ENCODE peak calls at places on chromosomes 2 and 18, in four cellular contexts. B is aorta, T is GM12878, X is HepG2. I is an unnamed sample.

GRCh38 chr2:195861821-195862220 is 204.8 kb downstream of the SLC39A10 start:
- DNase-seq in B (no peak), T (no peak), X (no peak), I (no peak)

GRCh38 chr18:11034816-11035215 is 114.6 kb downstream of the PIEZO2 start:
- DNase-seq in B (no peak), T (no peak), X (peak; percentile 27), I (no peak)

GRCh38 chr2:54671875-54672586 is 51.4 kb upstream of the EML6 start:
- DNase-seq in B (no peak), T (no peak), X (peak; percentile 70), I (no peak)

GRCh38 chr18:7572837-7573236 is 5.7 kb downstream of the PTPRM start:
- DNase-seq in B (no peak), T (peak; percentile 23), X (no peak), I (no peak)

GRCh38 chr2:146890491-146890890 is 954.3 kb upstream of the ACVR2A start:
- DNase-seq in B (no peak), T (no peak), X (no peak), I (no peak)

GRCh38 chr2:72973566-72974435 is 56.5 kb downstream of the EMX1 start:
- DNase-seq in B (peak; percentile 13), T (no peak), X (peak; percentile 58), I (peak; percentile 55)

GRCh38 chr18:43682196-43682595 is 404.9 kb upstream of the SYT4 start:
- DNase-seq in B (no peak), T (no peak), X (no peak), I (no peak)

GRCh38 chr2:33262097-33262496 is 214.4 kb upstream of the RASGRP3 start:
- DNase-seq in B (no peak), T (no peak), X (no peak), I (no peak)

GRCh38 chr2:85066874-85067351 is 66.3 kb upstream of the TCF7L1 start:
- DNase-seq in B (peak; percentile 84), T (no peak), X (peak; percentile 77), I (peak; percentile 51)

GRCh38 chr2:6452702-6453481 is 412.8 kb downstream of the CMPK2 start:
- DNase-seq in B (no peak), T (no peak), X (no peak), I (peak; percentile 15)

GRCh38 chr2:29700560-29700959 is 220.8 kb downstream of the ALK start:
- DNase-seq in B (no peak), T (no peak), X (no peak), I (no peak)

GRCh38 chr2:73776869-73777519 is 2.9 kb downstream of the DUSP11 start:
- DNase-seq in B (no peak), T (no peak), X (no peak), I (no peak)

GRCh38 chr18:35526476-35527120 is 28.8 kb upstream of the INO80C start:
- DNase-seq in B (no peak), T (no peak), X (no peak), I (no peak)

GRCh38 chr2:172207916-172208315 is 105.2 kb upstream of the DLX2 start:
- DNase-seq in B (no peak), T (no peak), X (no peak), I (peak; percentile 81)

GRCh38 chr18:49911414-49911813 is 98.1 kb upstream of the ACAA2 start:
- DNase-seq in B (no peak), T (no peak), X (peak; percentile 69), I (no peak)

GRCh38 chr2:70133521-70134348 is 46.5 kb downstream of the PCBP1 start:
- DNase-seq in B (no peak), T (no peak), X (no peak), I (no peak)

GRCh38 chr2:238636269-238637073 is 209.7 kb downstream of the ASB1 start:
- DNase-seq in B (no peak), T (no peak), X (no peak), I (no peak)

GRCh38 chr2:64426191-64426952 is 27.6 kb upstream of the LGALSL start:
- DNase-seq in B (no peak), T (no peak), X (no peak), I (peak; percentile 36)

GRCh38 chr2:219207884-219208740 is 1.5 kb downstream of the ZFAND2B start:
- DNase-seq in B (no peak), T (no peak), X (peak; percentile 90), I (no peak)
- H3K4me3 ChIP-seq in B (no peak overlapping the region), T (no peak overlapping the region), X (peak overlapping the region; percentile 65), I (no peak overlapping the region)

DNA sequence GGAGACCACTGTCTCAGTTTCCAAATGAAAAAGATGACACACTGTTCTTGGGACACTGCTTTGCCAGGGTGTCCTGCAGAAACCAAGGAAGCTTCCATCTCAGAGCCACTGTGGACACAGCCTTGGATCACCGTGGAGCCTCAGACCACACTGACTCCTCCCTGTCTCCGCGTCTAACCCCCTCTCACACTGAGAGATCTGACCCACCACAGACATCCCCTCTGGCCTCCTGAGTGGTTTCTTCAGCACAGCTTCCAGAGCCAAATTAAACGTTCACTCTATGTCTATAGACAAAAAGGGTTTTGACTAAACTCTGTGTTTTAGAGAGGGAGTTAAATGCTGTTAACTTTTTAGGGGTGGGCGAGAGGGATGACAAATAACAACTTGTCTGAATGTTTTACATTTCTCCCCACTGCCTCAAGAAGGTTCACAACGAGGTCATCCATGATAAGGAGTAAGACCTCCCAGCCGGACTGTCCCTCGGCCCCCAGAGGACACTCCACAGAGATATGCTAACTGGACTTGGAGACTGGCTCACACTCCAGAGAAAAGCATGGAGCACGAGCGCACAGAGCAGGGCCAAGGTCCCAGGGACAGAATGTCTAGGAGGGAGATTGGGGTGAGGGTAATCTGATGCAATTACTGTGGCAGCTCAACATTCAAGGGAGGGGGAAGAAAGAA is 113.4 kb upstream of the PKDCC start:
- DNase-seq in B (no peak), T (no peak), X (no peak), I (no peak)
- H3K4me1 ChIP-seq in B (peaks cover 3% of the 10 kb centered on the region), T (peaks cover 5% of the 10 kb centered on the region), X (no peaks in the 10 kb centered on the region), I (no peaks in the 10 kb centered on the region)

GRCh38 chr2:108031471-108031941 is 45.2 kb downstream of the SLC5A7 start:
- DNase-seq in B (no peak), T (no peak), X (no peak), I (no peak)
- H3K9me3 ChIP-seq in B (no peaks in the 10 kb centered on the region), T (no peaks in the 10 kb centered on the region), X (no peaks in the 10 kb centered on the region), I (no peaks in the 10 kb centered on the region)

GRCh38 chr2:233453111-233453915 is 99.0 kb downstream of the DGKD start:
- DNase-seq in B (no peak), T (no peak), X (no peak), I (no peak)
- H3K4me3 ChIP-seq in B (no peak overlapping the region), T (no peak overlapping the region), X (no peak overlapping the region), I (no peak overlapping the region)

GRCh38 chr18:55503167-55503820 is 84.7 kb downstream of the TCF4 start:
- DNase-seq in B (no peak), T (no peak), X (no peak), I (no peak)
- H3K4me1 ChIP-seq in B (no peaks in the 10 kb centered on the region), T (no peaks in the 10 kb centered on the region), X (no peaks in the 10 kb centered on the region), I (no peaks in the 10 kb centered on the region)

GRCh38 chr2:127376265-127376664 is 11.5 kb downstream of the MAP3K2 start:
- DNase-seq in B (no peak), T (no peak), X (peak; percentile 38), I (no peak)
- H3K9me3 ChIP-seq in B (no peaks in the 10 kb centered on the region), T (peaks cover 6% of the 10 kb centered on the region), X (peaks cover 45% of the 10 kb centered on the region), I (no peaks in the 10 kb centered on the region)

GRCh38 chr2:20540587-20541304 is 93.9 kb downstream of the RHOB start:
- DNase-seq in B (no peak), T (no peak), X (no peak), I (no peak)
- H3K4me3 ChIP-seq in B (no peak overlapping the region), T (no peak overlapping the region), X (no peak overlapping the region), I (no peak overlapping the region)